ENCODE peak calls at places on chromosome 13, in ten cellular contexts. One of them, this sample, is unnamed. For H3K36me3, the result is how much of the 10 kb centered on the place peaks cover.

GRCh38 chr13:79775830-79776229 is 294.9 kb downstream of the NDFIP2 start:
- DNase-seq in K562: peak
- DNase-seq in sigmoid colon: no peak
- DNase-seq in HCT116: peak
- DNase-seq in spleen: no peak
- DNase-seq in breast epithelium: no peak
- DNase-seq in transverse colon: peak
- DNase-seq in suprapubic skin: no peak
- DNase-seq in HepG2: peak
- DNase-seq in stomach: peak
- DNase-seq in this sample: no peak

GRCh38 chr13:42333613-42334328 is 61.8 kb downstream of the AKAP11 start:
- DNase-seq in breast epithelium: no peak
- DNase-seq in HepG2: peak
- DNase-seq in suprapubic skin: no peak
- DNase-seq in transverse colon: no peak
- DNase-seq in sigmoid colon: no peak
- DNase-seq in HCT116: no peak
- DNase-seq in spleen: no peak
- DNase-seq in K562: peak
- DNase-seq in stomach: no peak
- DNase-seq in this sample: no peak

GRCh38 chr13:29743229-29743786 is 107.1 kb downstream of the UBL3 start:
- DNase-seq in transverse colon: peak
- DNase-seq in spleen: no peak
- DNase-seq in HCT116: no peak
- DNase-seq in suprapubic skin: peak
- DNase-seq in stomach: no peak
- DNase-seq in breast epithelium: peak
- DNase-seq in K562: no peak
- DNase-seq in HepG2: no peak
- DNase-seq in sigmoid colon: peak
- DNase-seq in this sample: no peak

GRCh38 chr13:52846567-52847321 is 1.7 kb downstream of the PCDH8 start:
- DNase-seq in HepG2: no peak
- DNase-seq in spleen: peak
- DNase-seq in stomach: no peak
- DNase-seq in HCT116: no peak
- DNase-seq in K562: no peak
- DNase-seq in breast epithelium: no peak
- DNase-seq in suprapubic skin: no peak
- DNase-seq in transverse colon: peak
- DNase-seq in sigmoid colon: no peak
- DNase-seq in this sample: no peak

GRCh38 chr13:51731759-51732158 is 72.2 kb downstream of the DHRS12 start:
- DNase-seq in stomach: no peak
- DNase-seq in K562: no peak
- DNase-seq in sigmoid colon: no peak
- DNase-seq in suprapubic skin: no peak
- DNase-seq in HCT116: no peak
- DNase-seq in breast epithelium: no peak
- DNase-seq in transverse colon: no peak
- DNase-seq in HepG2: no peak
- DNase-seq in spleen: no peak
- DNase-seq in this sample: no peak

GRCh38 chr13:22017226-22017625 is 346.4 kb downstream of the FGF9 start:
- DNase-seq in transverse colon: no peak
- DNase-seq in suprapubic skin: no peak
- DNase-seq in breast epithelium: no peak
- DNase-seq in spleen: no peak
- DNase-seq in K562: no peak
- DNase-seq in sigmoid colon: no peak
- DNase-seq in stomach: no peak
- DNase-seq in HepG2: no peak
- DNase-seq in HCT116: no peak
- DNase-seq in this sample: no peak

GRCh38 chr13:98293103-98293502 is 116.0 kb upstream of the RNF113B start:
- DNase-seq in transverse colon: no peak
- DNase-seq in sigmoid colon: no peak
- DNase-seq in HCT116: no peak
- DNase-seq in suprapubic skin: no peak
- DNase-seq in K562: no peak
- DNase-seq in stomach: peak
- DNase-seq in spleen: no peak
- DNase-seq in HepG2: peak
- DNase-seq in breast epithelium: peak
- DNase-seq in this sample: no peak

GRCh38 chr13:55999709-56000108 is 1141.0 kb upstream of the PRR20A start:
- DNase-seq in HepG2: no peak
- DNase-seq in transverse colon: no peak
- DNase-seq in stomach: no peak
- DNase-seq in breast epithelium: no peak
- DNase-seq in HCT116: no peak
- DNase-seq in K562: no peak
- DNase-seq in spleen: no peak
- DNase-seq in sigmoid colon: no peak
- DNase-seq in suprapubic skin: no peak
- DNase-seq in this sample: no peak

GRCh38 chr13:43935878-43936277 is 56.2 kb downstream of the LACC1 start:
- DNase-seq in HCT116: no peak
- DNase-seq in sigmoid colon: no peak
- DNase-seq in HepG2: no peak
- DNase-seq in spleen: no peak
- DNase-seq in breast epithelium: no peak
- DNase-seq in transverse colon: no peak
- DNase-seq in stomach: no peak
- DNase-seq in K562: no peak
- DNase-seq in suprapubic skin: no peak
- DNase-seq in this sample: no peak

GRCh38 chr13:43942301-43942700 is 62.6 kb downstream of the LACC1 start:
- DNase-seq in breast epithelium: no peak
- DNase-seq in spleen: no peak
- DNase-seq in HepG2: no peak
- DNase-seq in sigmoid colon: no peak
- DNase-seq in K562: no peak
- DNase-seq in HCT116: no peak
- DNase-seq in transverse colon: no peak
- DNase-seq in stomach: no peak
- DNase-seq in suprapubic skin: no peak
- DNase-seq in this sample: no peak

GRCh38 chr13:43936630-43937029 is 56.9 kb downstream of the LACC1 start:
- DNase-seq in HCT116: no peak
- DNase-seq in sigmoid colon: no peak
- DNase-seq in stomach: no peak
- DNase-seq in HepG2: no peak
- DNase-seq in spleen: no peak
- DNase-seq in K562: no peak
- DNase-seq in transverse colon: no peak
- DNase-seq in breast epithelium: no peak
- DNase-seq in suprapubic skin: no peak
- DNase-seq in this sample: no peak

GRCh38 chr13:43937839-43938238 is 58.1 kb downstream of the LACC1 start:
- DNase-seq in breast epithelium: no peak
- DNase-seq in sigmoid colon: no peak
- DNase-seq in HepG2: no peak
- DNase-seq in HCT116: no peak
- DNase-seq in spleen: no peak
- DNase-seq in K562: no peak
- DNase-seq in transverse colon: no peak
- DNase-seq in suprapubic skin: no peak
- DNase-seq in stomach: no peak
- DNase-seq in this sample: no peak

DNA sequence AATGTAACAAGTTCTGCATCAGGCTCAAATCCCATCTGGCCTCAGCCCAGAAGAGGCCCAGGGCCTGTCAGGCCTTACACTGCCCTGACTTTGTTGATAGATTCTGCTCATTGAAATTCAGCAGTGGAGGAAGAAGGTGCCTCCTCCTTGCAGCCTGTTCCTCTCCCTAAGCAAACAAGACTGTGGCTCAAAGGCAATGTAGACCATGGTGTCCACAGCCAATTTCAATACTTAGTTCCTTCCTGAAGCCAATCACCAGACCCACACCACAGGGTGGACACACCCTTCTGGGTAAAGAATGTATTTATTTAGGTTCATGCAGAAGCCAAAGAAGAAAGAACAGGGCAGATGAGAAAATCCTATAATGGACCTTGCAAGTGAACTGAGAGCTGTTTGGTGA is 59.4 kb downstream of the LACC1 start:
- DNase-seq in sigmoid colon: no peak
- DNase-seq in spleen: no peak
- DNase-seq in breast epithelium: no peak
- DNase-seq in transverse colon: no peak
- DNase-seq in suprapubic skin: no peak
- DNase-seq in HCT116: no peak
- DNase-seq in K562: no peak
- DNase-seq in stomach: peak
- DNase-seq in HepG2: no peak
- DNase-seq in this sample: no peak
- TF ChIP-seq POLR2AphosphoS5 in sigmoid colon: no peak
- TF ChIP-seq POLR2AphosphoS5 in spleen: no peak
- TF ChIP-seq POLR2AphosphoS5 in breast epithelium: no peak
- TF ChIP-seq POLR2AphosphoS5 in transverse colon: no peak
- TF ChIP-seq POLR2AphosphoS5 in suprapubic skin: no peak
- TF ChIP-seq POLR2AphosphoS5 in HCT116: no peak
- TF ChIP-seq POLR2AphosphoS5 in K562: no peak
- TF ChIP-seq POLR2AphosphoS5 in stomach: no peak
- TF ChIP-seq POLR2AphosphoS5 in HepG2: no peak
- TF ChIP-seq POLR2AphosphoS5 in this sample: no peak

DNA sequence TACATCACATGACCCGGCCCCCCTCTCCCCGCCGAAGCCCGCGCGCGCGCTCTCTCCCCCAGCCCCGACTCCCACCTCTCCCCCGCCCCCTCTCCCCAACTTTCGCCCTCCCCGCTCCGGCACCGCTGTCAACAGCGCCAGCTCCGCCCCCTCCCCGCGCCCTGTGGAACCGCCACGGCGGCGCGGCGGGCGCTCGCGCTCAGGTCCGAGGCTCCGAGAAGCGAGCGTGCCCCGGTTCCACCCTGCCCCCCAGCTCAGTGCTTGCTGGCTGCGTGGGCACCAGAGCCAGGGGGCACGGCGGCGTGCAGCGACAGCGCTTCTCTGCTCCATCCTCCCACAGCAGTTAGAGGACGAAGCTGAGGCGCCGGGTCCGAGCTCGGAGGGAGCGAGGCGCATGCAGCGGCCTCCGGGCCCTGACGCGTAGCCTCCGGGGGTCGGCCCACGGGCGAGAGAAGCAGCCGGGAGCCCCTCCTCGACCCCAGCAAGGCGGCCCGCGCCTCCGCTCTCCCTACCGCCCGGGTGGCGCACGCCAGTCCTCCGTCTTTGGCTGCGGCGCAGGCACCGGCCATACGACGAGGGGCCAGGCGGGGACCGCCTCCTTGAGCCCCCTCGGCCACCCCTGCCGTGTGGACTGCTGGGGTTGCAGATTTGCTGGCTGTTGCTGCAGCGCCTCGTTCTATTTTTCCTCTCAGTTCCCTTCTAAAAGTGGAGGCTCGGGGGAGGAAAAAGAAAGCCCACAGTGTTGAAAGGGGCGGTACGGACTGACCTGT is 109.5 kb downstream of the KCNRG start:
- DNase-seq in transverse colon: peak
- DNase-seq in HCT116: no peak
- DNase-seq in sigmoid colon: peak
- DNase-seq in suprapubic skin: peak
- DNase-seq in HepG2: peak
- DNase-seq in breast epithelium: no peak
- DNase-seq in K562: peak
- DNase-seq in spleen: peak
- DNase-seq in stomach: peak
- DNase-seq in this sample: no peak
- TF ChIP-seq POLR2A in transverse colon: no peak
- TF ChIP-seq POLR2A in HCT116: no peak
- TF ChIP-seq POLR2A in sigmoid colon: no peak
- TF ChIP-seq POLR2A in suprapubic skin: no peak
- TF ChIP-seq POLR2A in HepG2: no peak
- TF ChIP-seq POLR2A in breast epithelium: no peak
- TF ChIP-seq POLR2A in K562: peak
- TF ChIP-seq POLR2A in spleen: peak
- TF ChIP-seq POLR2A in stomach: no peak
- TF ChIP-seq POLR2A in this sample: peak

GRCh38 chr13:46313441-46314257 is 73.4 kb downstream of the RUBCNL start:
- DNase-seq in K562: no peak
- DNase-seq in HepG2: no peak
- DNase-seq in breast epithelium: no peak
- DNase-seq in transverse colon: no peak
- DNase-seq in spleen: no peak
- DNase-seq in suprapubic skin: no peak
- DNase-seq in sigmoid colon: no peak
- DNase-seq in stomach: no peak
- DNase-seq in HCT116: no peak
- DNase-seq in this sample: no peak

GRCh38 chr13:46314587-46314986 is 72.5 kb downstream of the RUBCNL start:
- DNase-seq in stomach: no peak
- DNase-seq in HCT116: no peak
- DNase-seq in spleen: no peak
- DNase-seq in breast epithelium: no peak
- DNase-seq in suprapubic skin: no peak
- DNase-seq in K562: no peak
- DNase-seq in transverse colon: no peak
- DNase-seq in HepG2: no peak
- DNase-seq in sigmoid colon: no peak
- DNase-seq in this sample: no peak

GRCh38 chr13:46315036-46315435 is 72.0 kb downstream of the RUBCNL start:
- DNase-seq in spleen: no peak
- DNase-seq in K562: no peak
- DNase-seq in suprapubic skin: no peak
- DNase-seq in HCT116: no peak
- DNase-seq in sigmoid colon: no peak
- DNase-seq in stomach: no peak
- DNase-seq in breast epithelium: no peak
- DNase-seq in HepG2: no peak
- DNase-seq in transverse colon: no peak
- DNase-seq in this sample: no peak

GRCh38 chr13:46317120-46317519 is 69.9 kb downstream of the RUBCNL start:
- DNase-seq in stomach: no peak
- DNase-seq in K562: no peak
- DNase-seq in spleen: no peak
- DNase-seq in suprapubic skin: no peak
- DNase-seq in sigmoid colon: no peak
- DNase-seq in breast epithelium: no peak
- DNase-seq in transverse colon: no peak
- DNase-seq in HepG2: no peak
- DNase-seq in HCT116: no peak
- DNase-seq in this sample: no peak

GRCh38 chr13:46315491-46316075 is 71.5 kb downstream of the RUBCNL start:
- DNase-seq in spleen: no peak
- DNase-seq in stomach: no peak
- DNase-seq in suprapubic skin: no peak
- DNase-seq in K562: no peak
- DNase-seq in HepG2: no peak
- DNase-seq in HCT116: no peak
- DNase-seq in transverse colon: no peak
- DNase-seq in breast epithelium: no peak
- DNase-seq in sigmoid colon: no peak
- DNase-seq in this sample: no peak
- H3K36me3 ChIP-seq in spleen: under half
- H3K36me3 ChIP-seq in stomach: under half
- H3K36me3 ChIP-seq in suprapubic skin: under half
- H3K36me3 ChIP-seq in K562: under half
- H3K36me3 ChIP-seq in HepG2: under half
- H3K36me3 ChIP-seq in HCT116: under half
- H3K36me3 ChIP-seq in transverse colon: under half
- H3K36me3 ChIP-seq in breast epithelium: under half
- H3K36me3 ChIP-seq in sigmoid colon: under half
- H3K36me3 ChIP-seq in this sample: under half

GRCh38 chr13:73429691-73430090 is 370.9 kb downstream of the KLF5 start:
- DNase-seq in suprapubic skin: no peak
- DNase-seq in breast epithelium: no peak
- DNase-seq in K562: no peak
- DNase-seq in transverse colon: no peak
- DNase-seq in spleen: no peak
- DNase-seq in stomach: no peak
- DNase-seq in HCT116: peak
- DNase-seq in HepG2: no peak
- DNase-seq in sigmoid colon: no peak
- DNase-seq in this sample: no peak
- TF ChIP-seq POLR2AphosphoS5 in suprapubic skin: no peak
- TF ChIP-seq POLR2AphosphoS5 in breast epithelium: no peak
- TF ChIP-seq POLR2AphosphoS5 in K562: no peak
- TF ChIP-seq POLR2AphosphoS5 in transverse colon: no peak
- TF ChIP-seq POLR2AphosphoS5 in spleen: no peak
- TF ChIP-seq POLR2AphosphoS5 in stomach: no peak
- TF ChIP-seq POLR2AphosphoS5 in HCT116: no peak
- TF ChIP-seq POLR2AphosphoS5 in HepG2: no peak
- TF ChIP-seq POLR2AphosphoS5 in sigmoid colon: no peak
- TF ChIP-seq POLR2AphosphoS5 in this sample: no peak